ENCODE peak calls at places on chromosomes 5 and 9, in seven cellular contexts. X is posterior cingulate gyrus; J is stimulated activated CD8-positive, alpha-beta memory T cell treated with anti-CD3 and anti-CD28 coated beads, Interleukin-2, amount 100 ng/mL, for 1 hour; H is AG09309; P is NCI-H69; B is stimulated activated CD4-positive, alpha-beta T cell treated with anti-CD3 and anti-CD28 coated beads, TNF-alpha, amount 100 ng/mL, for 24 hours; F is T1000. Z is an unnamed sample.
A peak's percentile ranks its signal among the peaks of the same experiment; 100 is the strongest.

GRCh38 chr9:132740526-132741309 is 70.5 kb downstream of the GTF3C4 start:
- DNase-seq in X (no peak), J (no peak), H (no peak), P (no peak), B (no peak), F (no peak), Z (no peak)

GRCh38 chr9:90642570-90643539 is at the start of gene DIRAS2:
- DNase-seq in X (peak; percentile 70), J (no peak), H (peak; percentile 10), P (peak; percentile 97), B (peak; percentile 2), F (no peak), Z (no peak)

GRCh38 chr5:6248132-6248531 is 130.2 kb downstream of the MED10 start:
- DNase-seq in X (no peak), J (no peak), H (no peak), P (no peak), B (no peak), F (no peak), Z (no peak)

GRCh38 chr9:4397917-4398316 is 92.4 kb upstream of the SLC1A1 start:
- DNase-seq in X (no peak), J (no peak), H (peak; percentile 21), P (no peak), B (no peak), F (no peak), Z (no peak)

GRCh38 chr9:135010363-135010860 is 77.1 kb upstream of the OLFM1 start:
- DNase-seq in X (no peak), J (no peak), H (no peak), P (peak; percentile 8), B (no peak), F (no peak), Z (no peak)

GRCh38 chr5:146338774-146339714 is at the start of gene POU4F3:
- DNase-seq in X (no peak), J (no peak), H (no peak), P (peak; percentile 87), B (no peak), F (no peak), Z (no peak)

GRCh38 chr5:38608877-38609276 is 52.4 kb upstream of the LIFR start:
- DNase-seq in X (no peak), J (no peak), H (no peak), P (no peak), B (no peak), F (no peak), Z (no peak)

GRCh38 chr9:98775831-98776441 is 20.4 kb downstream of the ANKS6 start:
- DNase-seq in X (no peak), J (no peak), H (peak; percentile 17), P (peak; percentile 92), B (no peak), F (no peak), Z (peak; percentile 54)

GRCh38 chr5:94870496-94871214 is 252.2 kb downstream of the SLF1 start:
- DNase-seq in X (no peak), J (no peak), H (no peak), P (peak; percentile 100), B (no peak), F (no peak), Z (no peak)

GRCh38 chr9:6757988-6758417 is 230 bp downstream of the KDM4C start:
- DNase-seq in X (no peak), J (no peak), H (no peak), P (no peak), B (no peak), F (no peak), Z (peak; percentile 54)

GRCh38 chr9:120742951-120743416 is 28.7 kb upstream of the MEGF9 start:
- DNase-seq in X (no peak), J (no peak), H (no peak), P (peak; percentile 83), B (no peak), F (no peak), Z (no peak)

GRCh38 chr5:1429501-1429900 is 15.7 kb downstream of the SLC6A3 start:
- DNase-seq in X (no peak), J (no peak), H (no peak), P (peak; percentile 52), B (no peak), F (no peak), Z (no peak)

GRCh38 chr9:97742545-97742944 is 45.4 kb upstream of the XPA start:
- DNase-seq in X (no peak), J (no peak), H (no peak), P (peak; percentile 18), B (no peak), F (no peak), Z (no peak)

GRCh38 chr9:92763721-92764380 is 782 bp downstream of the BICD2 start:
- DNase-seq in X (no peak), J (no peak), H (no peak), P (peak; percentile 51), B (no peak), F (no peak), Z (no peak)

GRCh38 chr9:34577635-34578240 is 11.8 kb downstream of the CNTFR start:
- DNase-seq in X (no peak), J (no peak), H (no peak), P (peak; percentile 79), B (no peak), F (no peak), Z (no peak)

GRCh38 chr5:53478411-53479044 is 1.9 kb upstream of the FST start:
- DNase-seq in X (no peak), J (no peak), H (no peak), P (peak; percentile 83), B (no peak), F (peak; percentile 31), Z (no peak)

GRCh38 chr5:55665065-55665464 is 47.1 kb downstream of the SLC38A9 start:
- DNase-seq in X (no peak), J (no peak), H (no peak), P (no peak), B (no peak), F (no peak), Z (no peak)

GRCh38 chr5:168916852-168917251 is 337.7 kb upstream of the PANK3 start:
- DNase-seq in X (no peak), J (no peak), H (peak; percentile 27), P (no peak), B (no peak), F (no peak), Z (no peak)

GRCh38 chr5:55908804-55909203 is 57.6 kb downstream of the IL31RA start:
- DNase-seq in X (no peak), J (no peak), H (no peak), P (no peak), B (no peak), F (no peak), Z (no peak)

GRCh38 chr5:97998946-97999345 is 774.5 kb upstream of the RGMB start:
- DNase-seq in X (no peak), J (no peak), H (no peak), P (no peak), B (no peak), F (no peak), Z (no peak)

GRCh38 chr9:100756217-100756616 is 178.3 kb downstream of the CAVIN4 start:
- DNase-seq in X (no peak), J (no peak), H (no peak), P (peak; percentile 90), B (no peak), F (no peak), Z (no peak)

GRCh38 chr9:134558124-134558805 is 83.3 kb upstream of the COL5A1 start:
- DNase-seq in X (no peak), J (no peak), H (no peak), P (no peak), B (no peak), F (no peak), Z (no peak)

GRCh38 chr9:17863213-17863883 is 284.5 kb downstream of the SH3GL2 start:
- DNase-seq in X (no peak), J (no peak), H (no peak), P (no peak), B (no peak), F (no peak), Z (no peak)

GRCh38 chr9:118563677-118564076 is 805.6 kb downstream of the BRINP1 start:
- DNase-seq in X (no peak), J (no peak), H (no peak), P (no peak), B (no peak), F (no peak), Z (no peak)

GRCh38 chr5:10655686-10656075 is 91.8 kb downstream of the ANKRD33B start:
- DNase-seq in X (no peak), J (no peak), H (no peak), P (peak; percentile 45), B (no peak), F (no peak), Z (no peak)

GRCh38 chr9:129972816-129973215 is 70.2 kb downstream of the FNBP1 start:
- DNase-seq in X (no peak), J (no peak), H (no peak), P (no peak), B (no peak), F (no peak), Z (no peak)

GRCh38 chr9:107280543-107280942 is 2.5 kb upstream of the RAD23B start:
- DNase-seq in X (no peak), J (no peak), H (no peak), P (no peak), B (no peak), F (no peak), Z (peak; percentile 75)

GRCh38 chr9:125966959-125967711 is 220.0 kb downstream of the PBX3 start:
- DNase-seq in X (no peak), J (no peak), H (no peak), P (peak; percentile 58), B (no peak), F (no peak), Z (no peak)

GRCh38 chr5:157487358-157487757 is 27.3 kb downstream of the NIPAL4 start:
- DNase-seq in X (no peak), J (no peak), H (no peak), P (no peak), B (no peak), F (no peak), Z (no peak)

GRCh38 chr5:23977996-23978395 is 470.6 kb downstream of the PRDM9 start:
- DNase-seq in X (no peak), J (no peak), H (no peak), P (peak; percentile 76), B (no peak), F (no peak), Z (no peak)

GRCh38 chr9:3479516-3480352 is 46.1 kb downstream of the RFX3 start:
- DNase-seq in X (no peak), J (no peak), H (no peak), P (peak; percentile 75), B (no peak), F (no peak), Z (no peak)

GRCh38 chr5:97543158-97543557 is 360.1 kb upstream of the RIOK2 start:
- DNase-seq in X (no peak), J (no peak), H (no peak), P (no peak), B (no peak), F (no peak), Z (no peak)

GRCh38 chr5:159805021-159805420 is 111.3 kb upstream of the ADRA1B start:
- DNase-seq in X (no peak), J (no peak), H (no peak), P (no peak), B (no peak), F (no peak), Z (no peak)

Z was measured in keratinocyte.